ENCODE peak calls at places on chromosomes 2 and 18, in nine cellular contexts. X is hepatocyte, S is A549, N is tibial artery, H is ovary, T is IMR-90, E is PC-9, L is left ventricle myocardium inferior, J is tibial nerve. R is an unnamed sample.

GRCh38 chr2:153543639-153544071 is 65.1 kb upstream of the RPRM start:
- DNase-seq in H (no peak), N (no peak), E (no peak), T (no peak), X (no peak), J (no peak), S (no peak), L (no peak), R (no peak)

GRCh38 chr2:226984461-226985226 is 148.8 kb downstream of the RHBDD1 start:
- DNase-seq in N (no peak), L (no peak), J (no peak), H (no peak), E (no peak), X (no peak), S (no peak), T (no peak), R (no peak)

GRCh38 chr18:2173464-2173863 is 397.8 kb downstream of the METTL4 start:
- DNase-seq in X (peak; percentile 46), J (no peak), T (peak; percentile 48), L (peak; percentile 43), H (no peak), N (no peak), E (peak; percentile 73), S (no peak), R (peak; percentile 98)

GRCh38 chr2:96899084-96899735 is 29.3 kb upstream of the SEMA4C start:
- DNase-seq in E (no peak), H (no peak), S (no peak), N (no peak), T (peak; percentile 35), J (no peak), X (no peak), L (no peak), R (no peak)

GRCh38 chr2:11239718-11240462 is 84.6 kb downstream of the SLC66A3 start:
- DNase-seq in E (no peak), T (peak; percentile 25), X (peak; percentile 8), H (no peak), N (no peak), L (no peak), J (no peak), S (no peak), R (peak; percentile 38)

GRCh38 chr2:74777161-74777900 is 56.6 kb upstream of the HK2 start:
- DNase-seq in H (no peak), N (no peak), S (no peak), X (no peak), L (no peak), J (no peak), T (no peak), E (no peak), R (no peak)

GRCh38 chr2:166060191-166060590 is 67.6 kb downstream of the SCN1A start:
- DNase-seq in T (peak; percentile 22), N (no peak), H (no peak), X (no peak), J (no peak), L (no peak), S (no peak), E (no peak), R (peak; percentile 20)

GRCh38 chr2:144115892-144116291 is 404.0 kb downstream of the ZEB2 start:
- DNase-seq in J (no peak), X (no peak), L (no peak), N (no peak), E (no peak), T (peak; percentile 69), S (no peak), H (no peak), R (no peak)

GRCh38 chr2:160210599-160211138 is 10.6 kb upstream of the ITGB6 start:
- DNase-seq in J (peak; percentile 38), L (peak; percentile 38), N (peak; percentile 37), E (no peak), X (peak; percentile 76), T (peak; percentile 38), H (peak; percentile 28), S (peak; percentile 50), R (peak; percentile 83)

GRCh38 chr2:57022496-57022895 is 838.7 kb downstream of the CCDC85A start:
- DNase-seq in J (no peak), T (no peak), S (no peak), E (no peak), H (no peak), X (no peak), L (no peak), N (no peak), R (no peak)

GRCh38 chr2:197079832-197080555 is 153.5 kb upstream of the PGAP1 start:
- DNase-seq in S (no peak), N (no peak), J (no peak), T (peak; percentile 58), H (peak; percentile 39), E (no peak), L (peak; percentile 36), X (no peak), R (peak; percentile 16)

GRCh38 chr2:95073856-95074662 is 47.5 kb downstream of the MRPS5 start:
- DNase-seq in X (peak; percentile 2), J (no peak), H (no peak), S (no peak), L (no peak), N (no peak), T (no peak), E (no peak), R (no peak)

GRCh38 chr2:171083426-171083825 is 77.3 kb downstream of the TLK1 start:
- DNase-seq in S (no peak), J (no peak), X (no peak), H (no peak), L (no peak), T (no peak), N (no peak), E (no peak), R (no peak)

GRCh38 chr18:34598136-34598635 is 111.9 kb upstream of the DTNA start:
- DNase-seq in S (no peak), J (no peak), X (no peak), T (peak; percentile 29), E (no peak), N (no peak), H (no peak), L (no peak), R (no peak)

GRCh38 chr2:125418483-125418882 is 1237.5 kb upstream of the GYPC start:
- DNase-seq in N (no peak), X (no peak), L (no peak), H (no peak), S (no peak), E (no peak), T (no peak), J (no peak), R (no peak)

GRCh38 chr18:13260114-13260926 is 41.8 kb downstream of the LDLRAD4 start:
- DNase-seq in H (no peak), S (no peak), T (no peak), E (no peak), J (no peak), X (no peak), N (peak; percentile 60), L (no peak), R (no peak)

GRCh38 chr2:43161650-43162542 is 64.5 kb downstream of the ZFP36L2 start:
- DNase-seq in E (no peak), T (no peak), H (no peak), N (no peak), L (no peak), X (peak; percentile 82), S (no peak), J (no peak), R (no peak)

GRCh38 chr2:43163365-43163715 is 63.1 kb downstream of the ZFP36L2 start:
- DNase-seq in E (no peak), T (no peak), S (no peak), X (no peak), L (no peak), H (no peak), N (no peak), J (no peak), R (no peak)

GRCh38 chr2:43168016-43168369 is 58.4 kb downstream of the ZFP36L2 start:
- DNase-seq in H (no peak), E (no peak), N (no peak), L (no peak), X (no peak), T (no peak), S (no peak), J (no peak), R (no peak)

GRCh38 chr2:43164686-43165085 is 61.7 kb downstream of the ZFP36L2 start:
- DNase-seq in S (no peak), H (no peak), T (no peak), E (no peak), X (no peak), J (no peak), N (no peak), L (no peak), R (no peak)

GRCh38 chr2:43165378-43166025 is 60.9 kb downstream of the ZFP36L2 start:
- DNase-seq in H (no peak), X (no peak), J (no peak), T (no peak), S (no peak), N (no peak), E (no peak), L (no peak), R (no peak)
- TF ChIP-seq CTCF in H (no peak), X (no peak), J (no peak), T (no peak), S (no peak), N (no peak), E (peak; percentile 31), L (no peak), R (peak; percentile 6)

GRCh38 chr2:170029551-170029950 is 148.4 kb upstream of the MYO3B start:
- DNase-seq in H (no peak), T (no peak), L (no peak), N (no peak), S (no peak), X (no peak), J (no peak), E (no peak), R (no peak)
- H3K4me3 ChIP-seq in H (no peak overlapping the region), T (no peak overlapping the region), L (no peak overlapping the region), N (no peak overlapping the region), S (no peak overlapping the region), X (no peak overlapping the region), J (no peak overlapping the region), E (no peak overlapping the region), R (no peak overlapping the region)

GRCh38 chr2:341017-341542 is 53.2 kb upstream of the ALKAL2 start:
- DNase-seq in T (no peak), L (no peak), X (no peak), H (no peak), S (no peak), E (no peak), J (no peak), N (no peak), R (no peak)
- H3K9me3 ChIP-seq in T (peaks cover 18% of the 10 kb centered on the region), L (peaks cover 37% of the 10 kb centered on the region), X (no peaks in the 10 kb centered on the region), H (no peaks in the 10 kb centered on the region), S (peaks cover 11% of the 10 kb centered on the region), E (peaks cover 20% of the 10 kb centered on the region), J (peaks cover 43% of the 10 kb centered on the region), N (peaks cover 30% of the 10 kb centered on the region), R (no peaks in the 10 kb centered on the region)

DNA sequence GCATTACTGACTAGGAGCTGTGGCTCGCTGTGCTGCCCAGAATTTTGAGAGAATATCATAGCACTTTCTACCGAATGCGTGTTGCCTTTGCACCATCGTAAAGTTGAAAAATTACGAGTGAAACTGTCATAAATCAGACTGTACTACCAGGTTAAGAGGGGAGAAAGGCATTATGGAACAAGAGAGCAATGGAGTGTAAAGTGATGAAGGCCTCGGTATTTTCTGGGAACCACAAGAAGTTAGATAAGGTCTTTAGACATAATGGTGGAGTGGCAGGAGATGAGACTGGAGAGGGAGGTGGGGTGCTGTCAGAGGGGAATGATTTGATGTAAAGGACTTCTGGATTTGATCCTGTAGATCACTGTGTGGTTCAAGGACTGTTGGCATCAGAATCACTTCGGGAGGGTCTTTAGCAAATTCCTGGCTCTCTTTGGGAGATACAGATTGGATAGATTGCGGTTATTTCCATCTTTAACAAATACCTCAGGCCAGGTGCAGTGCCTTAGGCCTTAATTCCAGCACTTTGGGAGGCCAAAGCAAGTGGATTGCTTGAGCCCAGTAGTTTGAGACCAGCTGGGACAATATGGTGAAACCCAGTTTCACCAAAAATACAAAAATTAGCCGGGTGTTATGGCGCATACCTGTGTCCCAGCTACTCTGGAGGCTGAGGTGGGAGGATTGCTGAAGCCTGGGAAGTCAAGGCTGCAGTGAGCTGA is 4.9 kb upstream of the ADGRF3 start:
- DNase-seq in J (no peak), L (no peak), E (no peak), N (no peak), S (no peak), X (no peak), H (no peak), T (no peak), R (no peak)
- TF ChIP-seq CTCF in J (no peak), L (no peak), E (no peak), N (no peak), S (no peak), X (no peak), H (no peak), T (no peak), R (no peak)

R was measured in cardiac muscle cell.